ENCODE peak calls at places on chromosomes 3 and 15, in four cellular contexts. E is A549, P is NCI-H2081, V is NCI-H1105 treated with DMSO at 0.1 percent for 48 hours. Q is an unnamed sample.

GRCh38 chr3:195906865-195907729 is 1.3 kb downstream of the TNK2 start:
- DNase-seq in V (no peak), E (no peak), P (peak; percentile 30), Q (no peak)

GRCh38 chr3:56219894-56220805 is 248.1 kb downstream of the ERC2 start:
- DNase-seq in V (no peak), P (no peak), E (no peak), Q (no peak)

GRCh38 chr3:39447637-39448483 is 19.6 kb upstream of the MOBP start:
- DNase-seq in P (peak; percentile 79), V (peak; percentile 60), E (peak; percentile 81), Q (peak; percentile 77)

GRCh38 chr15:57548835-57549234 is 42.9 kb upstream of the MYZAP start:
- DNase-seq in P (no peak), V (no peak), E (no peak), Q (no peak)

GRCh38 chr3:129277829-129278271 is 820 bp upstream of the HMCES start:
- DNase-seq in E (peak; percentile 8), P (peak; percentile 16), V (peak; percentile 37), Q (no peak)

GRCh38 chr15:68644088-68644904 is 65.5 kb downstream of the CORO2B start:
- DNase-seq in E (peak; percentile 71), P (no peak), V (no peak), Q (no peak)

GRCh38 chr3:160755776-160756304 is at the start of gene PPM1L:
- DNase-seq in P (peak; percentile 70), E (no peak), V (peak; percentile 81), Q (no peak)

GRCh38 chr15:70251246-70251990 is 153.7 kb upstream of the TLE3 start:
- DNase-seq in E (no peak), P (no peak), V (peak; percentile 31), Q (no peak)

GRCh38 chr3:29128004-29128403 is 152.9 kb upstream of the RBMS3 start:
- DNase-seq in P (no peak), E (no peak), V (no peak), Q (no peak)

GRCh38 chr3:176737480-176738147 is 459.7 kb downstream of the TBL1XR1 start:
- DNase-seq in E (no peak), P (peak; percentile 50), V (no peak), Q (no peak)

GRCh38 chr3:52234516-52235447 is 4.2 kb downstream of the TWF2 start:
- DNase-seq in P (no peak), V (no peak), E (no peak), Q (no peak)

GRCh38 chr15:87971076-87971475 is 285.5 kb downstream of the NTRK3 start:
- DNase-seq in P (no peak), E (no peak), V (no peak), Q (no peak)

GRCh38 chr3:169604568-169604967 is 58.9 kb downstream of the MECOM start:
- DNase-seq in P (no peak), V (no peak), E (peak; percentile 12), Q (no peak)

GRCh38 chr15:55917881-55918296 is 75.5 kb downstream of the NEDD4 start:
- DNase-seq in P (no peak), V (no peak), E (peak; percentile 91), Q (peak; percentile 83)

GRCh38 chr3:48492461-48493202 is 11.3 kb downstream of the SHISA5 start:
- DNase-seq in E (no peak), V (no peak), P (no peak), Q (no peak)

GRCh38 chr3:17442332-17443049 is 299.9 kb downstream of the TBC1D5 start:
- DNase-seq in P (no peak), V (no peak), E (no peak), Q (no peak)

GRCh38 chr15:99614749-99615288 is 49.0 kb downstream of the MEF2A start:
- DNase-seq in V (no peak), P (no peak), E (no peak), Q (no peak)

GRCh38 chr3:175421897-175422296 is 562.8 kb downstream of the NAALADL2 start:
- DNase-seq in V (no peak), P (no peak), E (no peak), Q (no peak)

GRCh38 chr3:134748698-134749097 is 46.4 kb upstream of the EPHB1 start:
- DNase-seq in P (no peak), V (no peak), E (no peak), Q (no peak)

GRCh38 chr3:71784914-71785593 is at the start of gene PROK2:
- DNase-seq in E (no peak), P (peak; percentile 23), V (no peak), Q (no peak)

GRCh38 chr3:141876891-141877561 is 583 bp downstream of the ATP1B3 start:
- DNase-seq in P (peak; percentile 33), V (peak; percentile 41), E (peak; percentile 40), Q (no peak)

GRCh38 chr15:99174567-99174966 is 69.7 kb downstream of the SYNM start:
- DNase-seq in E (no peak), V (no peak), P (no peak), Q (no peak)

GRCh38 chr3:61919371-61919770 is 358.0 kb downstream of the PTPRG start:
- DNase-seq in P (no peak), V (no peak), E (no peak), Q (no peak)

Q was measured in LNCaP clone FGC.